ENCODE peak calls at places on chromosomes 5 and 9, in eight cellular contexts. O is BJ, H is colonic mucosa, R is lung, K is prostate gland, Q is fibroblast of mammary gland, C is H9, W is choroid plexus epithelial cell. N is an unnamed sample.

GRCh38 chr5:139797335-139797734 is 1.7 kb downstream of the PSD2 start:
- DNase-seq in O (no peak), W (no peak), R (no peak), C (no peak), Q (no peak), H (no peak), K (no peak), N (no peak)

GRCh38 chr5:154010660-154011059 is 28.1 kb downstream of the FAM114A2 start:
- DNase-seq in R (no peak), Q (peak; percentile 49), O (no peak), C (no peak), K (no peak), H (no peak), W (no peak), N (peak; percentile 10)

GRCh38 chr5:141747646-141748229 is 65.7 kb upstream of the ARAP3 start:
- DNase-seq in O (no peak), C (no peak), H (no peak), R (no peak), K (no peak), W (no peak), Q (no peak), N (no peak)

GRCh38 chr5:50967388-50968039 is 301.1 kb downstream of the PARP8 start:
- DNase-seq in R (no peak), W (no peak), K (peak; percentile 7), O (no peak), Q (no peak), H (peak; percentile 32), C (peak; percentile 48), N (no peak)

GRCh38 chr9:94586814-94587213 is 6.8 kb downstream of the FBP2 start:
- DNase-seq in K (no peak), H (no peak), W (peak; percentile 39), Q (peak; percentile 35), C (no peak), O (no peak), R (no peak), N (peak; percentile 11)

GRCh38 chr9:130069048-130069447 is 15.3 kb downstream of the GPR107 start:
- DNase-seq in K (no peak), R (no peak), H (no peak), C (no peak), W (no peak), Q (no peak), O (no peak), N (no peak)

GRCh38 chr9:28805197-28805596 is 1231.9 kb upstream of the C9orf72 start:
- DNase-seq in O (no peak), Q (no peak), H (no peak), R (no peak), C (no peak), W (no peak), K (no peak), N (no peak)

GRCh38 chr5:177545487-177546261 is 8.7 kb downstream of the FAM193B start:
- DNase-seq in K (no peak), Q (peak; percentile 97), H (peak; percentile 37), O (peak; percentile 48), W (peak; percentile 92), C (no peak), R (peak; percentile 56), N (peak; percentile 17)

GRCh38 chr9:15722888-15723287 is 170.0 kb downstream of the CCDC171 start:
- DNase-seq in O (no peak), C (peak; percentile 29), H (no peak), W (peak; percentile 91), Q (peak; percentile 49), K (no peak), R (no peak), N (no peak)

GRCh38 chr5:15993934-15994333 is 185.7 kb downstream of the MARCHF11 start:
- DNase-seq in O (no peak), W (peak; percentile 26), R (no peak), H (no peak), Q (peak; percentile 20), C (no peak), K (no peak), N (peak; percentile 11)

GRCh38 chr9:89878687-89879086 is 273.9 kb downstream of the GADD45G start:
- DNase-seq in C (no peak), Q (peak; percentile 21), W (no peak), H (no peak), O (no peak), R (peak; percentile 50), K (peak; percentile 90), N (no peak)

GRCh38 chr9:131258698-131259431 is 17.4 kb downstream of the FAM78A start:
- DNase-seq in C (no peak), R (no peak), O (no peak), K (no peak), W (no peak), Q (no peak), H (no peak), N (no peak)

GRCh38 chr9:967436-967835 is 9.0 kb upstream of the DMRT3 start:
- DNase-seq in O (no peak), K (no peak), R (no peak), W (no peak), Q (no peak), C (peak; percentile 44), H (no peak), N (no peak)

GRCh38 chr9:125376261-125377226 is 114.9 kb downstream of the GAPVD1 start:
- DNase-seq in H (no peak), Q (no peak), W (no peak), R (no peak), C (no peak), O (no peak), K (no peak), N (no peak)

GRCh38 chr9:123586140-123586735 is 230.2 kb downstream of the CRB2 start:
- DNase-seq in H (no peak), Q (no peak), K (no peak), O (no peak), C (no peak), W (no peak), R (peak; percentile 48), N (no peak)

GRCh38 chr9:37410969-37411785 is 11.3 kb upstream of the GRHPR start:
- DNase-seq in O (no peak), Q (no peak), W (peak; percentile 43), K (no peak), H (no peak), C (peak; percentile 74), R (no peak), N (peak; percentile 23)

GRCh38 chr9:36064448-36065037 is 27.8 kb downstream of the RECK start:
- DNase-seq in O (no peak), C (no peak), W (peak; percentile 61), R (no peak), Q (peak; percentile 49), K (no peak), H (no peak), N (peak; percentile 9)

GRCh38 chr9:92807757-92808725 is 43.4 kb upstream of the BICD2 start:
- DNase-seq in H (no peak), W (no peak), Q (no peak), K (no peak), C (peak; percentile 51), R (no peak), O (no peak), N (no peak)

GRCh38 chr5:54551906-54552305 is 34.3 kb downstream of the SNX18 start:
- DNase-seq in R (no peak), W (no peak), C (no peak), O (no peak), Q (no peak), H (no peak), K (no peak), N (no peak)

GRCh38 chr9:108184941-108185340 is 670.8 kb downstream of the ACTL7B start:
- DNase-seq in W (peak; percentile 57), O (no peak), Q (peak; percentile 36), C (no peak), K (peak; percentile 68), H (peak; percentile 49), R (no peak), N (no peak)

DNA sequence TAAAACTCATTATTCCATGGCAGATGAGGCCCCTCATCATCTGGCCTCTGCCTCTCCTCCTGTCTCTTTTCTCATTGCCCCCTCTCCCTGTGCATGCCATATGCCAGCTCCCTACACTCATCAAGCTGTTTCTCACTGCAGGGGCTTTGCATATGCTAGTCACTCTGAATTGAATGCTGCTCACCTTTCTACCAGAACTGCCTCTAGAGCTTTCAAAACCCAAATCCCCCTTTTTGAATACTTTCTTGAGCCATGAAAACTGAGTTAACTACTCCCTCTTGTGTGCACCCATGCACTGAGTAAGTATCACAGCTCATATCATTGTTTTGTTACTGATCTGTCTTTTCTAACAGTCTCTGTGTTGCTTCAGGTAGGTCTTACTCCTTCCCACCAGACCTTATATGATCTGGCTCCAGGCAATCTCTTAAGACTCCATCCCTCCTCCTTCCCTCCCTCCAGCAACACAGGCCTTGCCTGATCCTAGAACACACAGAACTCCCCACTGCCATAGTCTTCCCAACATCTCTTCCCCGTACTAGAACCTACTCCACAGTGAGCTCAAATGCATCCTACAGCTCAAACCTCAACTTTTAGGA is 60.5 kb downstream of the ASTN2 start:
- DNase-seq in R (no peak), C (no peak), K (no peak), H (no peak), Q (no peak), O (no peak), W (no peak), N (no peak)
- TF ChIP-seq CTCF in R (no peak), C (peak; percentile 30), K (no peak), H (no peak), Q (no peak), O (no peak), W (no peak), N (no peak)

GRCh38 chr5:155616779-155617392 is 603.3 kb downstream of the KIF4B start:
- DNase-seq in K (no peak), W (no peak), O (no peak), Q (peak; percentile 10), C (peak; percentile 71), H (peak; percentile 66), R (no peak), N (no peak)
- TF ChIP-seq CTCF in K (peak; percentile 58), W (peak; percentile 33), O (peak; percentile 71), Q (peak; percentile 70), C (peak; percentile 89), H (peak; percentile 72), R (no peak), N (peak; percentile 55)

DNA sequence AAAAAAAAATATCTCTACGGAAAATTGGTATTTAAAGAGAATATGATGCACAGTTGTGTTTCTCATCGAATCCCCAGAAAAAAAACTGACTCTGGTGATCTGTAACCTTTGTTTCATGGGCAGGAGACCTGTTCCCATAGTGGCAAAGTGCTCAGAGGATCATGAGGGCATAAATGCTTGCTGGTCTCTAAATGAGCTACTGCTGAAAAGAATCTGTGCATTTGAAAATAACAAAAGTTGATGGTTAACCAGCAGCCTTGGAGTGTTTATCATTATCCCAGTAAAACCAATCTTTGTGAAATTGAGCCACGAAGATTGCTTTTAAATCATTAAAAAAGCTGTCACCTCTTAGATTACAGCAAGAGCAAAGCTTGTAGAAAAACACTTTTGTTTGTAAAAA is 775.4 kb downstream of the MTRR start:
- DNase-seq in H (no peak), W (no peak), Q (no peak), C (no peak), K (no peak), O (no peak), R (no peak), N (no peak)
- TF ChIP-seq CTCF in H (no peak), W (no peak), Q (no peak), C (no peak), K (no peak), O (no peak), R (no peak), N (no peak)

DNA sequence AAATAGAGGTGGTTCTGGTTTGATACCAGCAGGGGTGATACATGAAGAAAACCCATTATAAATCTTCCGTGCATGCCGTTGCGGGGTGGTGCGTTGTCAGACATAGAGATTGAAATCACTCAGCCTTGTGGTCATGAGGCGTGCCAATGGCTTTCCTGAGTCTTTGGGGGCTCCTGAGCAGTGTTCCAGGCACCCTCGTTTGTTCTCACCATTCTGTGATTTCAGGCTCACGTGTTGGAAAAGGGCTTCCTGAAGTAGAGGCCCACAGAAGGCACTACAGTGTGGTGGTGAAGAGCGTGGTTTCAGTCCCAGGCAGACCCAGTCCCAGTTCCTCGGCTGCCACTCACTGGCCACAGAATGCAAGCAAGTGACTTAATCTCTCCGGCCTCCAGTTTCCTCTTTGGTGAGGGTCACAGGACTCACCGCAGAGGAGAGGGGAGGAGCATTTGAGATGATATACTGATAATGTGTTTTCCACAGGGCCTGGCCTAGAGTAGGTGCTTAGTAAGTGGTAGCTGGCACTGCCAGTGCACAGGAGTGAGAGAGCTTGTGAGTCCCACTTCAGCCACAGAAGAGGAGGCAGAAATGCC is 20.5 kb upstream of the GLRX start:
- DNase-seq in R (peak; percentile 90), W (peak; percentile 91), H (peak; percentile 56), Q (peak; percentile 47), C (peak; percentile 57), K (no peak), O (no peak), N (peak; percentile 72)
- TF ChIP-seq CTCF in R (peak; percentile 40), W (peak; percentile 36), H (no peak), Q (no peak), C (no peak), K (peak; percentile 2), O (no peak), N (peak; percentile 34)